ENCODE peak calls at places on chromosome 16, in five cellular contexts. M, Z, U, O and D are unnamed samples.

GRCh38 chr16:54699656-54700055 is 231.0 kb upstream of the IRX5 start:
- DNase-seq in M (no peak), Z (no peak), U (no peak), O (no peak), D (no peak)

GRCh38 chr16:81521141-81521626 is 76.6 kb downstream of the CMIP start:
- DNase-seq in M (no peak), Z (peak; percentile 41), U (no peak), O (no peak), D (no peak)

GRCh38 chr16:3574195-3574594 is 3.0 kb downstream of the NLRC3 start:
- DNase-seq in M (no peak), Z (no peak), U (no peak), O (no peak), D (no peak)

GRCh38 chr16:6837722-6838121 is 494.9 kb upstream of the RBFOX1 start:
- DNase-seq in M (no peak), Z (no peak), U (no peak), O (no peak), D (no peak)

GRCh38 chr16:80231888-80232287 is 308.9 kb upstream of the DYNLRB2 start:
- DNase-seq in M (no peak), Z (no peak), U (peak; percentile 48), O (no peak), D (no peak)

GRCh38 chr16:48062681-48063080 is 93.1 kb downstream of the ABCC12 start:
- DNase-seq in M (no peak), Z (no peak), U (no peak), O (no peak), D (no peak)

GRCh38 chr16:70700101-70701020 is 14.5 kb upstream of the MTSS2 start:
- DNase-seq in M (no peak), Z (no peak), U (no peak), O (no peak), D (no peak)

GRCh38 chr16:56137269-56137668 is 54.0 kb upstream of the GNAO1 start:
- DNase-seq in M (no peak), Z (no peak), U (no peak), O (no peak), D (no peak)

GRCh38 chr16:23578096-23578830 is 17.9 kb downstream of the NDUFAB1 start:
- DNase-seq in M (no peak), Z (no peak), U (no peak), O (no peak), D (no peak)

GRCh38 chr16:27408012-27408601 is 6.1 kb downstream of the IL21R start:
- DNase-seq in M (no peak), Z (no peak), U (peak; percentile 89), O (no peak), D (no peak)

GRCh38 chr16:85018529-85019236 is 7.3 kb upstream of the ZDHHC7 start:
- DNase-seq in M (no peak), Z (no peak), U (no peak), O (no peak), D (no peak)

GRCh38 chr16:4984174-4985000 is 26.3 kb downstream of the SEC14L5 start:
- DNase-seq in M (no peak), Z (no peak), U (no peak), O (no peak), D (no peak)

DNA sequence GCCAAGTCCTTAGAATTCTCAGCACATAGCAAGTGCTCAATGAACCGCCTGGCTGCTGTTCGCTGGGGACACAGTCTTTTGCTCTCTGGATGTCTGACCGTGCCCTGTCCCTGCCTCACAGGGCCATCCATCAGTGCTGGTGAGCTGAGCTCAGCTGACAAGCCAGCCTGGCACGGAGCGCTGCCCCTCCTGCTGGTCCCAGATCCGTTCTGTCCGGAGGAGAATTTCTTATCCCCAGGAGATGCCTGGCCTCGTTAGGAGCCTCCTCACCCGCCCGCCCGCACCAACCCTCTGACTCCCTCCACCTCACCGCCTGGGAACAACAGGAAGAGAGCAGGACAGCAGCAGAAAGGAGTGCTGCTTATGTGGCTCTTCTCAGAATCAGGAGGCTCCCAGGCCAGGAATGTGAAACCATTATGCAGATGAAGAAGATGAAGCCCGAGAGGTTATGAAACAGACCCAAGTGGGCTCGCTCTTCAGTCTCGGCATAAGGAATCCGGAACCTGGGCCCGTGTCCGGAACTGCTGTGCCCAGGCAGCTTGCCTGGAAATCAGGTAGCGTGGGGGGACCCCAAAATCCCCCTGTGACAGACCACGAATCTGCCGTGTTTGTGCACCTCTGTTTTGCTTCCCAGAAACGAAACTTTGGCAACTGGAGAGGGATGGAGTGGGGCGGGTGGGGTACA is 28.8 kb upstream of the RMI2 start:
- DNase-seq in M (no peak), Z (no peak), U (no peak), O (no peak), D (peak; percentile 71)
- TF ChIP-seq JUN in M (no peak), Z (no peak), U (no peak), O (no peak), D (no peak)

DNA sequence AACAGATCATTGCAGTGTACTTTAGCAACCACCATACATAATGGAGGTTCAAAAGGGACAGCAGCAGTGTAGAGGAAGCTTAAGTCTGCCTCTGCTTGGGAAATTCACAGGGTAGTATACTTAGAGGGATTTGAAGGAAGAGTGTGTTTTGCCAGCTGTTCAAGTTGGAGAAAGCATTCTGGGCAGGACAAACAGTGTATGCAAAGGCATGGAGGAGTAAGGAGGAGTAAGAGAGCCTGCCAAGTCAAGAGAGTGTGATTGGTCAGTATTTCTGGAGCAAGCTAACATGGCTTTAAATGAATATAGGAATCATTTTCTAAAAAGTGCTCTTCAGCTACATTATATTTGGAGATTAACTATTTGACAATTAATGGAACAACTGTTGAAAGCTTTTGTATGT is 22.9 kb upstream of the PHAF1 start:
- DNase-seq in M (no peak), Z (no peak), U (no peak), O (no peak), D (no peak)
- TF ChIP-seq USF2 in M (no peak), Z (no peak), U (no peak), O (no peak), D (no peak)

DNA sequence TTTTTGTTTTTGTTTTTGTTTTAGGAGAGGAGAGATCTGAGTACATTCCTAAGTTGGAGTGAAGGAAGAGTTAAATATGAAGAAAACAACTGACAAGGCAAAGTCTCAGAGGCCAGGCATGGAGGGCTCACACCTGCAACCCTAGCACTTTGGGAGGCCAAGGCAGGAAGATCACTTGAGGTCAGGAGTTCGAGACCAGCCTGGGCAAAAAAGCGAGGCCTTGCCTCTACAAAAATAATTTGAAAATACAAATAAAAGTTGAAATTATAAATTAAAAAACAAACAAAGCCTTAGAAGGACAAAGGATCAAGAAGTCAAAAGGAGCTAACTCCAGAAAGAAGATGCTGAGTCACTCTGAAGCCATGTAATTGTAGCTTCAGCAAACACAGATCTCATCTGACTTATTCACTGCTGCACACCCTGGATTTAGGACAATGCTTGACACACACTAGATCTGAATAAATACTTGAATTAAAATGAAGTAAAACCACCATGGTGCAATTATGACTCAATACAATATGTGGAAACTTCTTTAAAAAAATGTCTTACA is 9.1 kb downstream of the CEP20 start:
- DNase-seq in M (peak; percentile 90), Z (peak; percentile 78), U (peak; percentile 46), O (no peak), D (no peak)
- TF ChIP-seq MAX in M (peak; percentile 56), Z (no peak), U (no peak), O (no peak), D (no peak)

DNA sequence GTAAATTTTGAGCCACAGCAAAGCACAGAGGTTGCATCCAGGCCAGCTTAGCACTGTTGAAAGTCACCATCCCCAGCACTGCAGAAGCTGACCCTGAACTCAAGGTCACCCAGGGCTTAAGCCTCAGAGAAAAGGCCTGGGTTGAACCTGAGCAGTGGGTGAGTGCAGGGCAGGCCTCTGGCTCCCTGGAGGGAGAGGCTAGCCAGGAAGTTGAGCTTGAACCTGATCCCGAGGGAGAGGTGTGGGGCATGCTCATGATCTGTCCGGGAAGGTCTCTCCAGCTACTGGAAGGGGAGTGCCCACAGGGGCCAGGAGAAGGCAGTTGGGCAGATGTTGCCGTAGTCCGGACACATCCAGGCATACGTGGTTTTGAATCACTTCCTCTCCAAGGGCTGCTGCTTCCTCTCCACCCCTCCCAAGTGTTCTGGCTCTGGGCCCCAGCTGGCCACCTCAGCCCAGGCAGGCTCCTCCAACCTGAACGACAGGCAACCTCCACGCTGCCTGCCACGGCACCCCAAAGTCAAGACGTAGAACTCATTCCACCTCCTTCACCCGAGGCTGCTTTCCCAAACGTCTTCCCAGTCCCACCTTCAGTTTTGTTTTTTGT is 18.4 kb downstream of the CARHSP1 start:
- DNase-seq in M (no peak), Z (no peak), U (peak; percentile 91), O (no peak), D (peak; percentile 11)
- TF ChIP-seq JUN in M (no peak), Z (no peak), U (peak; percentile 45), O (no peak), D (no peak)

DNA sequence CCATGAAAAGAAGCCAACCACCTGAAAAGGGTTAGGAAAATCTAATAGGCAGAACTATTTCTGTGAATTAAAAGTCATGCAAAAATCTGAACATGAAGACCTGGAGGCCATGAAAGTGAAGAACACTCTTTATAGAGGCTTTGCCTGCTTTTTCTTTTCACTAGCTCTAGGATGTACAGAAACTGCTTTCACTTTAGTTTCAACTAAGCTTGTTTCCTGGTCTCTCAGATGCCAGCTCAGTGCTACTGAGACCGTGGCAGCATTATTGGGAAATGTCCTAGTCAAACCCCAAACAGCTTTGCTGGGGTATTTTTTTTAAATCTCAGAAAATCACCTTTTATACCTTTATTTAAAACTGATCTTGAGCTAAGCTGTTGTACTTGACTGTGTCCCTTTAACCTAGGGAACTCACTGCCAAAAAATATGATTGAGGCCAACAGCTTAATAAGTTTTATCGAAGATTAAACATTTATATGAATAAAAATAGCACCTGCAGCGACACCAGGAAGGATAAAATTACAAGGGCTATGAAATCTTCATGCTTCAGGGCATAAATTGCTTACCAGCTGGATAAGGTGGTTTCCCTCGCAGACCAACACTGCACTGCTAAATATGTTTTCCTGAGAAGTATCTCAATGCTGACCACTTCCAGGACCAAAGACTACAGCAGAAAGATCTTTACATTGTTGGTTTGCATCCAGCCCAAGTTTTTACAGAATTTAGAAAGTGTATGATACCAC is 621.8 kb upstream of the ZFHX3 start:
- DNase-seq in M (no peak), Z (no peak), U (no peak), O (no peak), D (no peak)
- TF ChIP-seq USF2 in M (no peak), Z (no peak), U (no peak), O (no peak), D (no peak)

GRCh38 chr16:68000450-68000849 is 1.2 kb upstream of the DPEP2 start:
- DNase-seq in M (no peak), Z (no peak), U (no peak), O (no peak), D (no peak)
- TF ChIP-seq MAX in M (no peak), Z (no peak), U (no peak), O (no peak), D (no peak)

GRCh38 chr16:87415441-87415840 is 23.3 kb downstream of the MAP1LC3B start:
- DNase-seq in M (no peak), Z (no peak), U (no peak), O (no peak), D (no peak)

GRCh38 chr16:87418216-87418615 is 26.1 kb downstream of the MAP1LC3B start:
- DNase-seq in M (no peak), Z (no peak), U (no peak), O (no peak), D (no peak)

GRCh38 chr16:87416826-87417471 is 24.8 kb downstream of the MAP1LC3B start:
- DNase-seq in M (peak; percentile 15), Z (peak; percentile 27), U (peak; percentile 29), O (no peak), D (no peak)

GRCh38 chr16:87418644-87419043 is 26.5 kb downstream of the MAP1LC3B start:
- DNase-seq in M (no peak), Z (no peak), U (no peak), O (no peak), D (no peak)

DNA sequence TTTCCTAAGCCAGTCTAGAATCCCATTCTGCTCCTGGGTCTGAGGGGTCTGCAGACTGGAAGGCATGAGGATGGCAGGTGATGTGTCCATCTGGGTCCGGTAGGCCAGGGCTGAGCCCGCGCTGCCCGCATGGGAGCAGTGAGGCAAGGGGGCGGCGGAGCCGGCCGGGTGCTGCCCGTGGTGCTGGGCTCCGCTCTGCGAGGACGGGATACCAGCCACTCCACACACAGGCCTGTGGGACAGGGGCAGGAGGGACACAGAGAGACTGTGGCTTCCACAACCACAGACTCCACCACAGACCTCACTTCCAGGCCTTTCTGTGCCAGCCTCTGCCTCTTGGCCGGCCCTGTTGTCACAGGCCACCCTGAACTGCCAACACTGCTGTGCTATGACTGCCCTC is 25.4 kb downstream of the MAP1LC3B start:
- DNase-seq in M (no peak), Z (no peak), U (no peak), O (no peak), D (no peak)
- TF ChIP-seq JUN in M (no peak), Z (no peak), U (no peak), O (no peak), D (no peak)